ENCODE peak calls at places on chromosomes 2 and 18, in five cellular contexts. One of them, this sample, is unnamed.

GRCh38 chr2:119112770-119113488 is 45.6 kb downstream of the C1QL2 start:
- DNase-seq in CD4-positive, alpha-beta T cell: no peak
- DNase-seq in T-cell: no peak
- DNase-seq in HFFc6: no peak
- DNase-seq in globus pallidus: no peak
- DNase-seq in this sample: no peak

GRCh38 chr2:239035361-239035814 is 187.5 kb downstream of the TWIST2 start:
- DNase-seq in CD4-positive, alpha-beta T cell: peak; percentile 50
- DNase-seq in T-cell: peak; percentile 60
- DNase-seq in HFFc6: no peak
- DNase-seq in globus pallidus: peak; percentile 45
- DNase-seq in this sample: peak; percentile 47

GRCh38 chr2:159133795-159134194 is 152.7 kb downstream of the WDSUB1 start:
- DNase-seq in CD4-positive, alpha-beta T cell: no peak
- DNase-seq in T-cell: no peak
- DNase-seq in HFFc6: peak; percentile 27
- DNase-seq in globus pallidus: no peak
- DNase-seq in this sample: no peak

GRCh38 chr2:236239276-236240065 is 24.7 kb downstream of the ASB18 start:
- DNase-seq in CD4-positive, alpha-beta T cell: no peak
- DNase-seq in T-cell: no peak
- DNase-seq in HFFc6: no peak
- DNase-seq in globus pallidus: no peak
- DNase-seq in this sample: no peak

GRCh38 chr2:127564429-127565260 is 29.2 kb downstream of the MYO7B start:
- DNase-seq in CD4-positive, alpha-beta T cell: no peak
- DNase-seq in T-cell: no peak
- DNase-seq in HFFc6: no peak
- DNase-seq in globus pallidus: no peak
- DNase-seq in this sample: no peak

GRCh38 chr2:215264374-215264773 is 47.5 kb upstream of the ATIC start:
- DNase-seq in CD4-positive, alpha-beta T cell: no peak
- DNase-seq in T-cell: no peak
- DNase-seq in HFFc6: no peak
- DNase-seq in globus pallidus: no peak
- DNase-seq in this sample: no peak

GRCh38 chr2:171317492-171318125 is 116.2 kb downstream of the METTL8 start:
- DNase-seq in CD4-positive, alpha-beta T cell: no peak
- DNase-seq in T-cell: no peak
- DNase-seq in HFFc6: no peak
- DNase-seq in globus pallidus: no peak
- DNase-seq in this sample: no peak

GRCh38 chr2:157905092-157905491 is 29.0 kb upstream of the ACVR1 start:
- DNase-seq in CD4-positive, alpha-beta T cell: no peak
- DNase-seq in T-cell: no peak
- DNase-seq in HFFc6: no peak
- DNase-seq in globus pallidus: no peak
- DNase-seq in this sample: no peak

GRCh38 chr18:2889761-2890192 is 43.0 kb downstream of the EMILIN2 start:
- DNase-seq in CD4-positive, alpha-beta T cell: no peak
- DNase-seq in T-cell: no peak
- DNase-seq in HFFc6: no peak
- DNase-seq in globus pallidus: no peak
- DNase-seq in this sample: no peak

GRCh38 chr2:162890690-162891311 is 52.2 kb upstream of the KCNH7 start:
- DNase-seq in CD4-positive, alpha-beta T cell: no peak
- DNase-seq in T-cell: no peak
- DNase-seq in HFFc6: peak; percentile 61
- DNase-seq in globus pallidus: peak; percentile 3
- DNase-seq in this sample: peak; percentile 49

GRCh38 chr2:25654801-25655200 is 18.6 kb downstream of the DTNB start:
- DNase-seq in CD4-positive, alpha-beta T cell: no peak
- DNase-seq in T-cell: no peak
- DNase-seq in HFFc6: no peak
- DNase-seq in globus pallidus: no peak
- DNase-seq in this sample: no peak

GRCh38 chr18:48548404-48548771 is 9.6 kb downstream of the CTIF start:
- DNase-seq in CD4-positive, alpha-beta T cell: no peak
- DNase-seq in T-cell: no peak
- DNase-seq in HFFc6: peak; percentile 57
- DNase-seq in globus pallidus: no peak
- DNase-seq in this sample: no peak

This sample was measured in KBM-7.